ENCODE peak calls at places on chromosomes 4 and X, in four cellular contexts. One of them, this sample, is unnamed.

GRCh38 chr4:187227907-187228699 is 504.4 kb upstream of the FAT1 start:
- DNase-seq in fibroblast of the aortic adventitia: no peak
- DNase-seq in heart left ventricle: no peak
- DNase-seq in OCI-LY7: no peak
- DNase-seq in this sample: peak

GRCh38 chr4:109419679-109420078 is 13.9 kb upstream of the SEC24B start:
- DNase-seq in fibroblast of the aortic adventitia: no peak
- DNase-seq in heart left ventricle: no peak
- DNase-seq in OCI-LY7: no peak
- DNase-seq in this sample: peak

GRCh38 chr4:119683518-119683917 is 54.9 kb upstream of the PDE5A start:
- DNase-seq in fibroblast of the aortic adventitia: peak
- DNase-seq in heart left ventricle: no peak
- DNase-seq in OCI-LY7: no peak
- DNase-seq in this sample: peak

GRCh38 chr4:40493160-40493559 is 136.5 kb downstream of the RBM47 start:
- DNase-seq in fibroblast of the aortic adventitia: no peak
- DNase-seq in heart left ventricle: no peak
- DNase-seq in OCI-LY7: no peak
- DNase-seq in this sample: no peak

GRCh38 chr4:107512549-107512948 is 207.5 kb downstream of the PAPSS1 start:
- DNase-seq in fibroblast of the aortic adventitia: no peak
- DNase-seq in heart left ventricle: no peak
- DNase-seq in OCI-LY7: no peak
- DNase-seq in this sample: peak

GRCh38 chrX:33840176-33840575 is 291.9 kb downstream of the FAM47A start:
- DNase-seq in fibroblast of the aortic adventitia: no peak
- DNase-seq in heart left ventricle: no peak
- DNase-seq in OCI-LY7: no peak
- DNase-seq in this sample: no peak

GRCh38 chr4:7045961-7046921 is 3.1 kb downstream of the TADA2B start:
- DNase-seq in fibroblast of the aortic adventitia: no peak
- DNase-seq in heart left ventricle: no peak
- DNase-seq in OCI-LY7: peak
- DNase-seq in this sample: peak

GRCh38 chr4:176988226-176988625 is 195.5 kb upstream of the VEGFC start:
- DNase-seq in fibroblast of the aortic adventitia: peak
- DNase-seq in heart left ventricle: no peak
- DNase-seq in OCI-LY7: no peak
- DNase-seq in this sample: peak

GRCh38 chr4:87530868-87531267 is 1.7 kb upstream of the SPARCL1 start:
- DNase-seq in fibroblast of the aortic adventitia: peak
- DNase-seq in heart left ventricle: peak
- DNase-seq in OCI-LY7: no peak
- DNase-seq in this sample: peak

GRCh38 chr4:169254546-169254983 is 16.2 kb downstream of the SH3RF1 start:
- DNase-seq in fibroblast of the aortic adventitia: peak
- DNase-seq in heart left ventricle: no peak
- DNase-seq in OCI-LY7: no peak
- DNase-seq in this sample: peak

DNA sequence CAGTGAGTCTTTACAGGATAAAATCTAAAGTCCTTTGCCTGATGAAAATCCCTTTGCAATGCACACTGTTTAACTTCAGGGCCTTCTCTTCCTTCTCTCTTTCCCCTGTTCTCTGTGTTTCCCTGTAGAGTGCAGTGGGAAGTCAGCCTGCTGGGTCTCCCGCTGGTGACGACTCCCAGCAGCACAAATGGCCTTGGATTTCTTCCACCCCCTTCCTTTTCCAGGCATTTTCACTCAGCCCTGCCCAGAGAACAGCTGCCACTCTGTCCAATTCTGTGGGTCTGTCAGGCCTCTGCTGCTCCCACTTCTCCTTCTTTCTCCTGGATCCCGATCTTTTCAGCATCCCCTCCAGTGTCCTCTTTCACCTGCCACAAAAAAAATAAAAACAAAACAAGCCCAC is 189.9 kb upstream of the NWD2 start:
- DNase-seq in fibroblast of the aortic adventitia: no peak
- DNase-seq in heart left ventricle: no peak
- DNase-seq in OCI-LY7: no peak
- DNase-seq in this sample: no peak
- TF ChIP-seq CTCF in fibroblast of the aortic adventitia: no peak
- TF ChIP-seq CTCF in heart left ventricle: no peak
- TF ChIP-seq CTCF in OCI-LY7: no peak
- TF ChIP-seq CTCF in this sample: no peak

GRCh38 chrX:10121787-10122186 is 35.0 kb upstream of the CLCN4 start:
- DNase-seq in fibroblast of the aortic adventitia: no peak
- DNase-seq in heart left ventricle: no peak
- DNase-seq in OCI-LY7: peak
- DNase-seq in this sample: peak

GRCh38 chrX:10119399-10119990 is 37.3 kb upstream of the CLCN4 start:
- DNase-seq in fibroblast of the aortic adventitia: peak
- DNase-seq in heart left ventricle: no peak
- DNase-seq in OCI-LY7: peak
- DNase-seq in this sample: peak

GRCh38 chrX:10118530-10118929 is 38.2 kb upstream of the CLCN4 start:
- DNase-seq in fibroblast of the aortic adventitia: no peak
- DNase-seq in heart left ventricle: no peak
- DNase-seq in OCI-LY7: no peak
- DNase-seq in this sample: no peak

GRCh38 chrX:10117864-10118377 is 38.9 kb upstream of the CLCN4 start:
- DNase-seq in fibroblast of the aortic adventitia: no peak
- DNase-seq in heart left ventricle: no peak
- DNase-seq in OCI-LY7: peak
- DNase-seq in this sample: no peak

DNA sequence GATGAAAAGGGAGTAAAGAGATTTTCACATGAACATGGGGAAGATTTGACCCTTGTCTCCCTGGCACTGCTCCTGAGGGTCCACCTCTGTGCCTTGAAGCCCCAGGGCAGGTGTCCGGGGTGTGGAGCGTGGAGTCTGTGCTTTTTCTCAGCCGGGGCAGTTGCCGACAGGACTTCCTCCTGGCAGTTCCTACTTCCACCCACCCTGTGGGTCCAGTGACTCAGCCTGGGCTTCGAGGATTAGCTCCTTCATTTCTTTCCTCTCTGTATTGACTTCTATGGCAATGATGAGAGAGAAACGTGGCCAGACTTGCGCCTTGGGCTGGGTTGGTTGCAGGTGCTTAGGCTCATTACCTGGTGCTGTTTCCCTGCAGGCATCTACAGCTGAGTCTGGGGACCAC is 35.9 kb upstream of the CLCN4 start:
- DNase-seq in fibroblast of the aortic adventitia: no peak
- DNase-seq in heart left ventricle: no peak
- DNase-seq in OCI-LY7: no peak
- DNase-seq in this sample: no peak
- H3K4me3 ChIP-seq in fibroblast of the aortic adventitia: no peak
- H3K4me3 ChIP-seq in heart left ventricle: no peak
- H3K4me3 ChIP-seq in OCI-LY7: no peak
- H3K4me3 ChIP-seq in this sample: no peak

DNA sequence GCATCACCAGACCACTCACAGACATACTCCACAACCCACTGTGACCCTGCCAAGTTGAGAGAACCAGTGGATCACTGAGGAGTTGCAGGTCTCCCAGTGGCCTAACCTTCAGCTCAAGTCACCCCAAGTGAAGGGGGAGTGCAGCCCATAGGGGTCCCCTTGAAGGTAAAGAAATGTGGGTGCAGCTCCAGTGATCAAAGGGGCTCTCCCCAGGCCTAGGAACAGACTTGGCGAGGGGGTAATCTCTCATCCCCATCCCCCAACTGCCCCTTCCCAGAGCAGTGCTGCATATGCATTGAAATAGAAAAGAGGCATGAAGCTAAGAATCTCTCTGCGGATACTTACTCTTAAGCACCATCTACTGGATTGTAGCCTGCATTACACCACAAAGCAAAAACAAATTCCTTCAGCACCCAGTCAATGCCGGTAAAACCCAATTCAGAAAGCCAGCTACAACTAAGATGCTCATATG is 27.0 kb downstream of the MAGEE1 start:
- DNase-seq in fibroblast of the aortic adventitia: peak
- DNase-seq in heart left ventricle: no peak
- DNase-seq in OCI-LY7: peak
- DNase-seq in this sample: peak
- TF ChIP-seq CTCF in fibroblast of the aortic adventitia: peak
- TF ChIP-seq CTCF in heart left ventricle: peak
- TF ChIP-seq CTCF in OCI-LY7: peak
- TF ChIP-seq CTCF in this sample: peak

DNA sequence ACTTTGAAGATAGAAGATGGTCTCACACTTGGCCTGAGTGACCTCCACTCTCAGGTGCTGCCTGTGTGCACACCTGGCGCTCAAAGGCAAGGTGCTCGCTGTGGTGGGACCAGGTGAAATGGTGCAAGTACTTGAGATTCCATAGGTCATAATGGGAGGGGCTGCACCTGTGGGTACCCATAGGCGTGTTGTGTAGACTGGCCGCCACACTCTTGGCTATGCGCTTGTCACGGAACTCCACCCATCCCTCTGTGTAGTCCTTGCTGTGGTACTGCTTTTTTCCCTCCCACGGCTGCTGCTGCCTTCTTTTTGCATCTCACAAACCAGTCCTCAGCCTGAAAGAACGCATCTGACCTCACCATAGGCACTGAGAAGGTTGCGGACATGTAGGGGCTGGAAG is 27.0 kb downstream of the METAP1 start:
- DNase-seq in fibroblast of the aortic adventitia: no peak
- DNase-seq in heart left ventricle: no peak
- DNase-seq in OCI-LY7: no peak
- DNase-seq in this sample: no peak
- H3K4me3 ChIP-seq in fibroblast of the aortic adventitia: peak
- H3K4me3 ChIP-seq in heart left ventricle: no peak
- H3K4me3 ChIP-seq in OCI-LY7: no peak
- H3K4me3 ChIP-seq in this sample: peak

DNA sequence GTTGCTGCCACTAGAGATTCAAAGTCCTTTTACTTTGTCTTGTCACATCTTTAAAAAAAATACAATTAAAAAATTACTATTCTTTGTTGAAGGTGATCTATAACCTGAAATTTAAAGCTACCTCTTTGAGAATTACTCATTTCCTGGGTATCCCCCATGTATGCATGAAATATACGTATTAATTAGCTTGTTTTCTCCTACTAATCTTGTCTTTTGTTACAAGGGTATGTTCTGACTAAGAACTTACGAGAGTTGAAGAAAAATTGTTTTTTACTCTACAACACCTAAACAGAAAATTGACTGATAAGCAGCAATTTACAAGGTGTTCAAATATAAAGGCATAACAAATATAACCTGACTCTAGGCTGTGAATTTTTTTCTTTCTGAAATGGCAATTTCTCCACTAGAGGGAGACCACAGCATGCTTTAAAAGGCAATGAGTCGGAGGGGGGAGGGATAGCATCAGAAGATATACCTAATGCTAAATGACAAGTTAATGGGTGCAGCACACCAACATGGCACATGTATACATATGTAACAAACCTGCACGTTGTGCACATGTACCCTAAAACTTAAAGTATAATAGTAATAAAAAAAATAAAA is 249.6 kb downstream of the OPHN1 start:
- DNase-seq in fibroblast of the aortic adventitia: peak
- DNase-seq in heart left ventricle: no peak
- DNase-seq in OCI-LY7: no peak
- DNase-seq in this sample: peak
- TF ChIP-seq CTCF in fibroblast of the aortic adventitia: peak
- TF ChIP-seq CTCF in heart left ventricle: peak
- TF ChIP-seq CTCF in OCI-LY7: peak
- TF ChIP-seq CTCF in this sample: peak

This sample was measured in fibroblast of villous mesenchyme.